ENCODE peak calls at places on chromosome 9, in eight cellular contexts. D is A549; W is stimulated activated CD8-positive, alpha-beta memory T cell treated with anti-CD3 and anti-CD28 coated beads, Interleukin-7, amount 100 ng/mL, for 1 hour; F is activated B cell treated with CpG ODN at 0.5 μM for 24 hours; R is naive thymus-derived CD8-positive, alpha-beta T cell; X is kidney tubule cell; K is HL-60; P is left ventricle myocardium superior. J is an unnamed sample.

GRCh38 chr9:88680505-88681160 is 145.7 kb downstream of the NXNL2 start:
- DNase-seq in W (no peak), R (no peak), F (no peak), X (no peak), K (no peak), D (no peak), P (no peak), J (no peak)

GRCh38 chr9:71897573-71897972 is 13.4 kb downstream of the ABHD17B start:
- DNase-seq in R (no peak), X (no peak), P (no peak), F (no peak), K (peak; percentile 90), D (no peak), W (no peak), J (no peak)

GRCh38 chr9:14358523-14358922 is 44.6 kb upstream of the NFIB start:
- DNase-seq in X (peak; percentile 56), K (no peak), D (no peak), F (no peak), R (no peak), P (no peak), W (no peak), J (peak; percentile 34)

GRCh38 chr9:4276856-4277255 is 23.0 kb downstream of the GLIS3 start:
- DNase-seq in D (no peak), R (no peak), X (no peak), P (no peak), W (no peak), K (no peak), F (no peak), J (no peak)

GRCh38 chr9:109064963-109065701 is 51.8 kb upstream of the CTNNAL1 start:
- DNase-seq in D (peak; percentile 21), K (no peak), P (no peak), F (no peak), W (no peak), X (peak; percentile 95), R (no peak), J (peak; percentile 80)

GRCh38 chr9:136546697-136547481 is 1.0 kb upstream of the NOTCH1 start:
- DNase-seq in K (no peak), P (peak; percentile 82), X (peak; percentile 65), F (peak; percentile 52), R (peak; percentile 52), W (no peak), D (no peak), J (peak; percentile 56)

GRCh38 chr9:32989651-32990050 is 11.8 kb downstream of the APTX start:
- DNase-seq in P (no peak), F (no peak), W (no peak), K (no peak), X (no peak), R (no peak), D (no peak), J (no peak)

GRCh38 chr9:16325966-16326365 is 544.5 kb downstream of the BNC2 start:
- DNase-seq in W (no peak), X (no peak), F (no peak), D (no peak), R (no peak), K (no peak), P (no peak), J (no peak)

GRCh38 chr9:133728856-133729645 is 9.1 kb downstream of the SARDH start:
- DNase-seq in F (no peak), R (no peak), K (no peak), W (no peak), D (no peak), P (no peak), X (no peak), J (no peak)

GRCh38 chr9:135186248-135187164 is 99.0 kb downstream of the OLFM1 start:
- DNase-seq in D (no peak), F (no peak), X (no peak), P (peak; percentile 48), K (no peak), R (no peak), W (no peak), J (no peak)

GRCh38 chr9:88106492-88106891 is 31.8 kb downstream of the SPATA31C2 start:
- DNase-seq in D (no peak), P (no peak), X (peak; percentile 44), R (no peak), W (no peak), F (no peak), K (no peak), J (peak; percentile 40)

GRCh38 chr9:86352440-86353106 is 1.6 kb downstream of the TUT7 start:
- DNase-seq in P (no peak), F (no peak), D (no peak), X (no peak), K (no peak), R (no peak), W (no peak), J (no peak)

GRCh38 chr9:127318651-127319167 is 54.1 kb downstream of the GARNL3 start:
- DNase-seq in D (no peak), K (no peak), X (peak; percentile 61), W (no peak), F (no peak), P (peak; percentile 49), R (no peak), J (peak; percentile 23)

GRCh38 chr9:29214702-29215248 is 1641.5 kb upstream of the C9orf72 start:
- DNase-seq in P (no peak), W (no peak), X (peak; percentile 19), D (peak; percentile 6), K (no peak), F (no peak), R (no peak), J (peak; percentile 30)

GRCh38 chr9:126173401-126173800 is 153.2 kb upstream of the MVB12B start:
- DNase-seq in F (no peak), X (no peak), D (no peak), K (no peak), P (no peak), R (no peak), W (no peak), J (no peak)

GRCh38 chr9:70060883-70061507 is 17.3 kb downstream of the MAMDC2 start:
- DNase-seq in D (no peak), X (peak; percentile 43), R (no peak), F (no peak), P (no peak), W (no peak), K (no peak), J (no peak)

GRCh38 chr9:111957856-111958631 is 61.4 kb downstream of the UGCG start:
- DNase-seq in R (no peak), K (peak; percentile 22), W (no peak), P (no peak), F (no peak), X (peak; percentile 98), D (no peak), J (peak; percentile 96)

GRCh38 chr9:6270896-6271295 is 55.3 kb downstream of the IL33 start:
- DNase-seq in X (no peak), P (no peak), K (no peak), R (no peak), D (no peak), F (no peak), W (no peak), J (peak; percentile 6)

GRCh38 chr9:137971477-137972138 is 94.0 kb downstream of the CACNA1B start:
- DNase-seq in D (no peak), K (no peak), X (no peak), P (peak; percentile 15), F (peak; percentile 12), R (no peak), W (no peak), J (no peak)

GRCh38 chr9:90936380-90936779 is 134.8 kb downstream of the SYK start:
- DNase-seq in F (no peak), K (no peak), R (no peak), W (no peak), D (no peak), X (no peak), P (no peak), J (no peak)

GRCh38 chr9:132247942-132248341 is 86.1 kb downstream of the NTNG2 start:
- DNase-seq in X (no peak), W (no peak), F (no peak), R (no peak), P (no peak), K (no peak), D (no peak), J (no peak)

GRCh38 chr9:78507008-78507407 is 210.1 kb downstream of the PSAT1 start:
- DNase-seq in D (no peak), P (no peak), F (no peak), R (no peak), X (no peak), K (no peak), W (no peak), J (no peak)

GRCh38 chr9:70413427-70413797 is 1.0 kb downstream of the KLF9 start:
- DNase-seq in P (peak; percentile 86), D (no peak), R (no peak), F (no peak), W (no peak), K (no peak), X (no peak), J (no peak)

GRCh38 chr9:18861599-18862546 is 171.1 kb downstream of the SAXO1 start:
- DNase-seq in F (no peak), W (no peak), D (no peak), X (peak; percentile 30), K (no peak), R (no peak), P (peak; percentile 44), J (no peak)

GRCh38 chr9:135410421-135410820 is 69.2 kb upstream of the PPP1R26 start:
- DNase-seq in P (no peak), W (no peak), R (no peak), K (no peak), F (no peak), X (no peak), D (no peak), J (no peak)

GRCh38 chr9:81592890-81593271 is 96.5 kb downstream of the TLE1 start:
- DNase-seq in F (no peak), D (no peak), K (no peak), W (no peak), X (no peak), P (peak; percentile 52), R (no peak), J (no peak)

GRCh38 chr9:93905473-93906133 is 49.6 kb downstream of the BARX1 start:
- DNase-seq in K (no peak), W (no peak), D (no peak), X (no peak), F (no peak), R (no peak), P (no peak), J (no peak)

GRCh38 chr9:92163276-92163675 is 48.1 kb upstream of the SPTLC1 start:
- DNase-seq in R (no peak), W (no peak), X (no peak), F (no peak), K (no peak), D (no peak), P (no peak), J (no peak)

GRCh38 chr9:112570731-112571167 is 84.1 kb downstream of the KIAA1958 start:
- DNase-seq in K (no peak), W (no peak), F (no peak), R (no peak), D (no peak), X (no peak), P (no peak), J (no peak)

GRCh38 chr9:23537192-23538059 is 288.6 kb downstream of the ELAVL2 start:
- DNase-seq in X (no peak), P (no peak), R (no peak), F (no peak), K (no peak), W (no peak), D (no peak), J (no peak)

GRCh38 chr9:132984202-132985062 is 5.9 kb downstream of the GFI1B start:
- DNase-seq in R (no peak), D (no peak), P (no peak), F (no peak), W (no peak), X (no peak), K (no peak), J (no peak)

GRCh38 chr9:73155968-73156592 is 4.4 kb downstream of the ANXA1 start:
- DNase-seq in F (no peak), R (no peak), X (no peak), W (no peak), D (no peak), K (peak; percentile 66), P (no peak), J (no peak)

GRCh38 chr9:684055-684949 is 157.2 kb upstream of the DMRT1 start:
- DNase-seq in D (no peak), X (no peak), F (no peak), K (no peak), P (no peak), R (no peak), W (no peak), J (peak; percentile 88)

GRCh38 chr9:132539071-132539470 is 43.3 kb upstream of the BARHL1 start:
- DNase-seq in F (no peak), K (no peak), X (no peak), D (no peak), R (no peak), P (no peak), W (no peak), J (no peak)

J was measured in mammary epithelial cell.